ENCODE peak calls at places on chromosome X, in four cellular contexts. P is H9, H is H1, K is neuronal stem cell. M is an unnamed sample.
A peak's percentile ranks its signal among the peaks of the same experiment; 100 is the strongest.

GRCh38 chrX:102155806-102156179 is at the start of gene BEX5:
- DNase-seq in P (peak; percentile 87), H (no peak), K (peak; percentile 61), M (no peak)

GRCh38 chrX:581066-581465 is 49.5 kb upstream of the SHOX start:
- DNase-seq in P (no peak), H (no peak), K (no peak), M (no peak)

GRCh38 chrX:18891561-18891945 is 92.4 kb downstream of the PHKA2 start:
- DNase-seq in P (no peak), H (no peak), K (no peak), M (no peak)

GRCh38 chrX:47321386-47321785 is 49.0 kb upstream of the ZNF157 start:
- DNase-seq in P (peak; percentile 93), H (peak; percentile 84), K (peak; percentile 57), M (peak; percentile 51)

GRCh38 chrX:123188081-123188480 is 4.0 kb downstream of the GRIA3 start:
- DNase-seq in P (no peak), H (no peak), K (no peak), M (peak; percentile 3)

GRCh38 chrX:136910565-136911040 is 30.1 kb upstream of the RBMX start:
- DNase-seq in P (no peak), H (no peak), K (no peak), M (peak; percentile 3)

GRCh38 chrX:153723351-153724251 is 586 bp downstream of the BCAP31 start:
- DNase-seq in P (peak; percentile 50), H (peak; percentile 63), K (peak; percentile 42), M (peak; percentile 61)

GRCh38 chrX:129318375-129318774 is 204.9 kb downstream of the SMARCA1 start:
- DNase-seq in P (no peak), H (no peak), K (no peak), M (peak; percentile 27)

GRCh38 chrX:37905436-37906147 is 58.2 kb upstream of the DYNLT3 start:
- DNase-seq in P (peak; percentile 75), H (peak; percentile 67), K (peak; percentile 21), M (peak; percentile 25)

GRCh38 chrX:9370888-9371287 is 94.0 kb upstream of the TBL1X start:
- DNase-seq in P (no peak), H (no peak), K (no peak), M (no peak)

GRCh38 chrX:47573334-47574095 is 8.7 kb upstream of the TIMP1 start:
- DNase-seq in P (peak; percentile 87), H (peak; percentile 69), K (peak; percentile 54), M (peak; percentile 43)

GRCh38 chrX:28022371-28022770 is 41.1 kb upstream of the DCAF8L1 start:
- DNase-seq in P (no peak), H (no peak), K (no peak), M (no peak)

GRCh38 chrX:103446665-103447302 is 70.4 kb downstream of the BEX3 start:
- DNase-seq in P (no peak), H (no peak), K (no peak), M (no peak)

GRCh38 chrX:11460347-11460746 is 167.1 kb downstream of the AMELX start:
- DNase-seq in P (no peak), H (no peak), K (no peak), M (no peak)

GRCh38 chrX:136907626-136908025 is 27.1 kb upstream of the RBMX start:
- DNase-seq in P (no peak), H (no peak), K (no peak), M (no peak)

GRCh38 chrX:110407910-110408545 is 49.4 kb downstream of the RTL9 start:
- DNase-seq in P (peak; percentile 46), H (peak; percentile 62), K (peak; percentile 62), M (peak; percentile 71)

GRCh38 chrX:9865804-9866471 is 79.7 kb downstream of the SHROOM2 start:
- DNase-seq in P (no peak), H (no peak), K (no peak), M (peak; percentile 71)

GRCh38 chrX:68413254-68413653 is 20.0 kb downstream of the OPHN1 start:
- DNase-seq in P (no peak), H (no peak), K (no peak), M (no peak)

GRCh38 chrX:153525451-153525850 is 8.0 kb downstream of the ATP2B3 start:
- DNase-seq in P (no peak), H (no peak), K (no peak), M (no peak)

GRCh38 chrX:14095702-14096101 is 66.0 kb upstream of the GEMIN8 start:
- DNase-seq in P (peak; percentile 50), H (peak; percentile 48), K (peak; percentile 39), M (peak; percentile 53)

GRCh38 chrX:135449637-135450550 is 28.1 kb downstream of the SMIM10L2A start:
- DNase-seq in P (no peak), H (no peak), K (no peak), M (no peak)

GRCh38 chrX:38154818-38155217 is 65.9 kb downstream of the SRPX start:
- DNase-seq in P (no peak), H (no peak), K (no peak), M (no peak)

GRCh38 chrX:17846045-17846444 is 15.1 kb downstream of the RAI2 start:
- DNase-seq in P (no peak), H (no peak), K (no peak), M (no peak)

GRCh38 chrX:22043872-22044271 is 11.7 kb downstream of the PHEX start:
- DNase-seq in P (no peak), H (no peak), K (no peak), M (no peak)

GRCh38 chrX:107674480-107675364 is 46.4 kb downstream of the PRPS1 start:
- DNase-seq in P (no peak), H (no peak), K (no peak), M (peak; percentile 97)

GRCh38 chrX:41293269-41293668 is 40.7 kb upstream of the DDX3X start:
- DNase-seq in P (peak; percentile 74), H (peak; percentile 46), K (no peak), M (no peak)

GRCh38 chrX:499870-500364 is 113.2 kb upstream of the PPP2R3B start:
- DNase-seq in P (peak; percentile 60), H (peak; percentile 68), K (peak; percentile 46), M (no peak)

GRCh38 chrX:136812286-136812685 is 31.6 kb upstream of the ARHGEF6 start:
- DNase-seq in P (no peak), H (no peak), K (no peak), M (peak; percentile 35)

GRCh38 chrX:137166591-137166990 is 132.8 kb upstream of the GPR101 start:
- DNase-seq in P (peak; percentile 37), H (peak; percentile 57), K (no peak), M (no peak)

DNA sequence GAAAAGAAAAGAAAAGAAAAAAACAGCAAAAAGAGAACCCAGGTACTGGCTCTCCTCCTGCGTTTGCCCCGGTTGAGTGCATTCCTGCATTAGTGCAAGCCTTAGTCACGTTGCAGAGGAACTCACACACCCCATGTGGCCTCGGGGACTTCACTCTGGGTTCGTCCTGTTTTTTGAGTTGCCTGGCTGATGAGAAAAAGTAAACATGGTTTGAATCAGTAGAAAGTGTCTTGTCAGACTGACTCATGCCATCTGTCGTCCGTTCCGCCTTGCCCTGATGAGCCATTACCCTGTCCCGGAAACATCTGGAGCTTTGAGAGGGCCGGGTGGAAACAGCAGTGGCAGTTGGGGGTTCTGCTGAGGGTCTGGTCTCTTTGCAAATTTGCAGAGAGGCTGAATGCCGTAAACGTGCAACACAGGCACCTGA is 16.3 kb downstream of the CD99 start:
- DNase-seq in P (peak; percentile 76), H (no peak), K (no peak), M (peak; percentile 99)
- H3K4me1 ChIP-seq in P (peaks cover 15% of the 10 kb centered on the region), H (peaks cover 6% of the 10 kb centered on the region), K (peaks cover 61% of the 10 kb centered on the region), M (peaks cover 45% of the 10 kb centered on the region)

DNA sequence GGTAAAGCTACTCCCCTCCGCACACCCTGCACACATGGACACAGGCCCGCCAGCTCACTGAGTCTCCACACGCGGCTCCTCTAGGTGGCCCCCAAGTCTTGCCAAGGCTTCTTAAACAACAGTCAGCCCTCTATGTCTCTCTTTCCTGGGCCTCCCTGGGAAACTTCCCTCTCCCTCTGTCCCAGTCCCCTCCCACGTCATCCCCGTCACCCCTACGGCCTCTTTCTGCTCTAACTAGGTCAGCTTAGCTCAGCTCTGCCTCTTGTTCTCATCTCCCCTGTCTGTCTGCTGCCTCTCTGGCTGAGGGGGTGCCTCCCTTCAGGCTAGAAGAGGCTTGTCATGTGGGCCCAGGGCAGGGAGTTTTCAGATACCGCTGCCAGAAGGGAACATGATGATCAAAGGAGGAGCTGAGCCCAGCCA is 38.8 kb downstream of the SEPTIN6 start:
- DNase-seq in P (peak; percentile 36), H (no peak), K (peak; percentile 1), M (peak; percentile 86)
- H3K4ac ChIP-seq in P (no peak overlapping the region), H (no peak overlapping the region), K (no peak overlapping the region), M (peak overlapping the region; percentile 84)

DNA sequence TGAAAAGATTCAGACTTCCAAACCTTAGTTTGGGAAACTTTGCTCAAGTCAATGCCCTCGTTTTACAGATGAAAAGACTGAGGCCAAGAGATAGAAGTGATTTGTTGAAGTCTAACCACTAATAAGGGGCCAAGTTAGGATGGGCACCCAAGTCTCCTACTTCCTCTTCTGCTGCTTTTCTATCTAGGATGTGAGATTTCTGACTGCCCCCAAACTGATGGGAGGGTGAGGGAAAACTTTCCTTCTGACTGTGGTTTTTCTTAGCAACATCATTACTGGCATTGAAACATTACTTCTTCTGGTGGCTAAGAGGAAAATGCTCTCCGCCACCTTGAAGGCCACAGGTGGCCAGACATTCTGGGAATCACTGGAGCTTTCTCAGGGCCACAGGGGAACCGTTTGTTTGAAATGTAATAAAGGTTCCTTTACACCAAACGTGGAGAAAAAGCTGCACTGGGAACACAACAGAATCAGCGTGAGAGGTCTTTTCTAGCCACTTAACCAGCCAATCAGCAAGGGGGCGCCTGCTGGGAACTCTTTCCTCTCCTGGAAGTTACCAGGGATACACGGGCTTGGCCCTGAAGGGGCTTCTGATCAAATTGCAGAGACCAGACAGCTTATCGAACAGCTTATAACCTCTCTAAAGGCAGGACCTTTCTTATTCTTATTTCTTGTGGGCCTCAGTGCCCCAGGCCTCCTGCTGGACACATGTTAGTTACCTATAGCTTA is 115.9 kb upstream of the TEX13D start:
- DNase-seq in P (peak; percentile 58), H (no peak), K (no peak), M (no peak)
- H4K8ac ChIP-seq in P (no peak overlapping the region), H (no peak overlapping the region), K (no peak overlapping the region), M (no peak overlapping the region)

GRCh38 chrX:40170830-40171512 is 73.2 kb upstream of the BCOR start:
- DNase-seq in P (peak; percentile 54), H (peak; percentile 42), K (no peak), M (peak; percentile 69)
- H3K4me1 ChIP-seq in P (peaks cover 12% of the 10 kb centered on the region), H (peaks cover 3% of the 10 kb centered on the region), K (no peaks in the 10 kb centered on the region), M (peaks cover 41% of the 10 kb centered on the region)

GRCh38 chrX:49878834-49879655 is at the start of gene USP27X:
- DNase-seq in P (peak; percentile 72), H (peak; percentile 65), K (peak; percentile 64), M (peak; percentile 92)
- H3K4ac ChIP-seq in P (no peak within 1 kb of the TSS), H (no peak within 1 kb of the TSS), K (no peak within 1 kb of the TSS), M (no peak within 1 kb of the TSS)

DNA sequence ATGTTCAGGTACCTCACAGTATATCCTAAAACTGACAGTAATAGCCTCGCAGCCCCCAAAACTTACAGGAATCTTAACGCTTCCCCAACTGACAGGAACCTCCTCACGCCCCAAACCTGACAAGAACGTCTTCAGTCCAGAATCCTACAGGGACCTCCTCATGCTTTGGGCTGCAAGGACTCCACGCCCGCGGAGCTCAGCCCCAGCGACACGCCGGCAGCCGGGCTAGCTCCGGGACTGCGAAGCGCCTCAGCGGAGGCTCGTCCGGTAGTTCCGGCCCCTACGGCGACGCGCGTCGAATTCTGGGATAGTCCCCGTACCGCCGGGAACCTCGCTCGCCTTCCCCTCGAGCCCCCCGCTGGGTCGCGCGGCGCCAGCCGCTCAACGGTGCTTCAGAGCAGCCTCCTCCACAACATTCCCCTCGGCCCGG is 562 bp downstream of the PHF8 start:
- DNase-seq in P (peak; percentile 57), H (peak; percentile 64), K (no peak), M (peak; percentile 48)
- H4K8ac ChIP-seq in P (no peak overlapping the region), H (peak overlapping the region; percentile 98), K (no peak overlapping the region), M (peak overlapping the region; percentile 72)

M was measured in mesenchymal stem cell.